ENCODE peak calls at places on chromosomes 2 and 18, in six cellular contexts. H, F, I, J, P and C are unnamed samples.

GRCh38 chr2:106192752-106193490 is 1.2 kb downstream of the UXS1 start:
- DNase-seq in H (peak; percentile 79), F (no peak), I (peak; percentile 89), J (peak; percentile 49), P (no peak), C (peak; percentile 72)

GRCh38 chr18:22930089-22930713 is 2.9 kb upstream of the RBBP8 start:
- DNase-seq in H (peak; percentile 57), F (peak; percentile 54), I (peak; percentile 83), J (peak; percentile 57), P (no peak), C (peak; percentile 89)

GRCh38 chr2:40173276-40173675 is 278.6 kb downstream of the SLC8A1 start:
- DNase-seq in H (peak; percentile 24), F (no peak), I (peak; percentile 40), J (no peak), P (no peak), C (peak; percentile 52)

GRCh38 chr18:26480897-26481795 is 67.2 kb downstream of the KCTD1 start:
- DNase-seq in H (peak; percentile 99), F (no peak), I (peak; percentile 94), J (no peak), P (no peak), C (peak; percentile 81)

GRCh38 chr2:170396799-170397459 is 219.0 kb downstream of the MYO3B start:
- DNase-seq in H (no peak), F (no peak), I (peak; percentile 37), J (peak; percentile 15), P (no peak), C (peak; percentile 41)

GRCh38 chr2:110120171-110121051 is 4.8 kb upstream of the MALL start:
- DNase-seq in H (peak; percentile 24), F (no peak), I (peak; percentile 16), J (no peak), P (no peak), C (no peak)

GRCh38 chr2:669323-669722 is 7.9 kb downstream of the TMEM18 start:
- DNase-seq in H (peak; percentile 71), F (no peak), I (peak; percentile 38), J (no peak), P (no peak), C (no peak)

GRCh38 chr2:46460241-46460921 is 19.0 kb upstream of the TMEM247 start:
- DNase-seq in H (no peak), F (no peak), I (no peak), J (peak; percentile 38), P (no peak), C (no peak)

GRCh38 chr18:35522130-35522959 is 24.6 kb upstream of the INO80C start:
- DNase-seq in H (no peak), F (no peak), I (no peak), J (no peak), P (no peak), C (no peak)

GRCh38 chr2:176160251-176161040 is 3.3 kb downstream of the HOXD3 start:
- DNase-seq in H (peak; percentile 81), F (no peak), I (no peak), J (no peak), P (no peak), C (no peak)

GRCh38 chr2:241538838-241539615 is 19.5 kb upstream of the BOK start:
- DNase-seq in H (no peak), F (no peak), I (no peak), J (no peak), P (no peak), C (no peak)

GRCh38 chr2:210459925-210460862 is 16.4 kb downstream of the LANCL1 start:
- DNase-seq in H (no peak), F (no peak), I (no peak), J (no peak), P (no peak), C (no peak)

DNA sequence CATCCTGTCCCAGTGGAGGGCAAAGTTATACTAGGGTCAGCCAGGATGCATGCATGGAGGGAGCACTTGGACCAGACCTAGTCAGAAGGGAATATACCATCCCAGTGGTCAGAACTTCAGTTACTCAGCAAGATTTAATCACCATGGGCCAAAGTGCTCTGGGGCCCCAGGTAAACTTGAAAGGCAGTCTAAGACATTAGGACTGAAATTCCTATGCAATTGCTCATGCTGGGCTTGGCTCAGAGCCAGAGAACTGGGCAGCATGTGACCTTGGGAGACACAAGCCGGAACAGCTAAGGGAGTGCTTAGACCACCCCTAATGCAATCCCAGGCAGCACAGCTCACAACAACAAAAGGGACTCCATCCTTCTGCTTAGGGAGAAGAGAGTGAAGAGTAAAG is 401.3 kb downstream of the KCNJ3 start:
- DNase-seq in H (peak; percentile 0), F (no peak), I (no peak), J (no peak), P (peak; percentile 56), C (no peak)
- H3K9me3 ChIP-seq in H (no peaks in the 10 kb centered on the region), F (no peaks in the 10 kb centered on the region), I (no peaks in the 10 kb centered on the region), J (no peaks in the 10 kb centered on the region), P (peaks cover 13% of the 10 kb centered on the region), C (peaks cover 3% of the 10 kb centered on the region)

DNA sequence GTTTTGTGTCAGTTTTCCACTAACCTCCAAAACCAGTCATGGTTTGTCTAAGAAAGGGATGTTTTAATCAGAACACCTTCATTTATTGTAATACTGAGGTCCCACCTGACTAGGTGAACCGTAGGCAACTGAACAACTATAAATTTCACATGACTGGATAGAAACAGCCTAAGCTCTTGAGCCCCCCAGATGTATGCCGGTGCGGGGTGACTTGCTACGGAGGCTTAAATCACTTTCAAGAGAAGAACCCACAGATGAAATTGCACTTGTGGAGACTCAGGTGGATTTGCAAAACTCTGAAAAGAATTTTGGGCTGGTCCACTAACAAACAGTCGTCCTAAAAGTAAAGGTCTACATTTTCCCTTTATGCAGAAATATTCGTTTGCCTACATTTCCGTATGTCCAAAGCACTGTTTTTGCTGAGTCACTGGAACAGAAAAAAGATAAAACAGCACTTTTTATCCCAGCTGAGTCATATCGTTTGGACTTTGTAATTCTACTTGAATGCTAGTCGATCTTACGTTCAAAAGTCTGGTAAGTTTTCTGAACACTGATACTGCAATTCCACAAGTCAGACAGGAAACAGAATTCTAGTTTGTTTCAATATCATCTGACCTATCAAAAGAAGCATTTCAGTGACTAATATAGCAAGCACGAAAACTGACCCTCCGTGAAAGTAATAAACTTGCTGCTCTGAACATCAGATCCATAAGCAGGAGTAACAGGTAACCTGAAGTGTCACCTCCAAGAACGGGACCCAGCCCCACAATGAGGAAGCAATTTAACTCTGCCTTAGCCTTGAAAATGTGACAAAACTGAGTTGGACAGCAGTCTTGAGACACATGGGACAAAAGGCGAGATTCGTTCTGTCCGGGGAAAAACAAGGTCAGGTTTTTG is 18.1 kb downstream of the ZNF516 start:
- DNase-seq in H (peak; percentile 96), F (no peak), I (peak; percentile 91), J (no peak), P (no peak), C (peak; percentile 90)
- H3K9ac ChIP-seq in H (peak overlapping the region; percentile 41), F (no peak overlapping the region), I (peak overlapping the region; percentile 73), J (peak overlapping the region; percentile 39), P (no peak overlapping the region), C (peak overlapping the region; percentile 89)

GRCh38 chr2:33141476-33141875 is 194.7 kb downstream of the LTBP1 start:
- DNase-seq in H (no peak), F (no peak), I (no peak), J (no peak), P (no peak), C (no peak)

GRCh38 chr2:33145459-33145858 is 198.7 kb downstream of the LTBP1 start:
- DNase-seq in H (no peak), F (no peak), I (peak; percentile 85), J (no peak), P (no peak), C (peak; percentile 77)

GRCh38 chr2:33142874-33143273 is 196.1 kb downstream of the LTBP1 start:
- DNase-seq in H (no peak), F (no peak), I (no peak), J (no peak), P (no peak), C (no peak)

GRCh38 chr2:33146112-33146511 is 199.4 kb downstream of the LTBP1 start:
- DNase-seq in H (peak; percentile 54), F (no peak), I (peak; percentile 79), J (no peak), P (no peak), C (peak; percentile 53)

GRCh38 chr2:33144243-33144642 is 197.5 kb downstream of the LTBP1 start:
- DNase-seq in H (peak; percentile 64), F (no peak), I (no peak), J (no peak), P (no peak), C (no peak)
- H3K4me1 ChIP-seq in H (peaks cover 9% of the 10 kb centered on the region), F (no peaks in the 10 kb centered on the region), I (peaks cover 44% of the 10 kb centered on the region), J (peaks cover 28% of the 10 kb centered on the region), P (peaks cover 4% of the 10 kb centered on the region), C (peaks cover 20% of the 10 kb centered on the region)

DNA sequence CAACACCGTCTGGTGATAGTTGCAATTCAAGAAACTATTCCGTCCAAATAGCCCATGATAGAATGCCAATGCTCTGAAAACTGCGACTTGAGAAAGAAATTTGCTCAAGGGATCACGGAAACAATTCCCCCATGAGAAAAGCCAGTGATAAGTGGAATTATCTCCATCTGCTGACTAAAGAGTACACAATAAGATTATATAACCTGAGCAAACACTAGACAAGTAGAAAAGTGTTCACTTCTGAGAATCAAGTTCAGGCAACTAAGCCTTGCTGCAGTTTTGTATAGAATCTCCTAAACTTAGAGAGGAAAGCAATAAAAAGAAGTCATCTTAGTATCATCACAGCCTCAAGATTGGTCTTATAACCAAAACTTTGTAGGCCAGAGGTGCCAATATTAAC is 336.3 kb upstream of the NRXN1 start:
- DNase-seq in H (no peak), F (no peak), I (no peak), J (no peak), P (no peak), C (no peak)
- H3K9me3 ChIP-seq in H (no peaks in the 10 kb centered on the region), F (no peaks in the 10 kb centered on the region), I (peaks cover 3% of the 10 kb centered on the region), J (no peaks in the 10 kb centered on the region), P (no peaks in the 10 kb centered on the region), C (no peaks in the 10 kb centered on the region)

DNA sequence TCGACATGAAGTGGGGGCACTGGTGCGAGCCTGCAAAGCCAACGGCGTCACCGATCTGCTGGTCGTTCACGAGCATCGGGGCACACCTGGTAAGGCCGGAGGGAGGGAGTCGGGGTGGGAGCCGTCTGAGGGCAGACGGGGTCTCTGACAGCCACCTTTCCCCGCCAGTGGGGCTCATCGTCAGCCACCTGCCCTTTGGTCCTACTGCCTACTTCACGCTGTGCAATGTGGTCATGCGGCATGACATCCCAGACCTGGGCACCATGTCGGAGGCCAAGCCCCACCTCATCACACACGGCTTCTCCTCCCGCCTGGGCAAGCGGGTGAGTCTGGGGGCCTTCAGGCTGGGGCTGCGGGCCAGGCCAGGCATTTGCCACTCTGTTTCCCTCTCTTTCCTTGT is 2.9 kb downstream of the IMP4 start:
- DNase-seq in H (no peak), F (no peak), I (no peak), J (no peak), P (no peak), C (no peak)
- H3K9ac ChIP-seq in H (no peak overlapping the region), F (no peak overlapping the region), I (no peak overlapping the region), J (no peak overlapping the region), P (no peak overlapping the region), C (no peak overlapping the region)

DNA sequence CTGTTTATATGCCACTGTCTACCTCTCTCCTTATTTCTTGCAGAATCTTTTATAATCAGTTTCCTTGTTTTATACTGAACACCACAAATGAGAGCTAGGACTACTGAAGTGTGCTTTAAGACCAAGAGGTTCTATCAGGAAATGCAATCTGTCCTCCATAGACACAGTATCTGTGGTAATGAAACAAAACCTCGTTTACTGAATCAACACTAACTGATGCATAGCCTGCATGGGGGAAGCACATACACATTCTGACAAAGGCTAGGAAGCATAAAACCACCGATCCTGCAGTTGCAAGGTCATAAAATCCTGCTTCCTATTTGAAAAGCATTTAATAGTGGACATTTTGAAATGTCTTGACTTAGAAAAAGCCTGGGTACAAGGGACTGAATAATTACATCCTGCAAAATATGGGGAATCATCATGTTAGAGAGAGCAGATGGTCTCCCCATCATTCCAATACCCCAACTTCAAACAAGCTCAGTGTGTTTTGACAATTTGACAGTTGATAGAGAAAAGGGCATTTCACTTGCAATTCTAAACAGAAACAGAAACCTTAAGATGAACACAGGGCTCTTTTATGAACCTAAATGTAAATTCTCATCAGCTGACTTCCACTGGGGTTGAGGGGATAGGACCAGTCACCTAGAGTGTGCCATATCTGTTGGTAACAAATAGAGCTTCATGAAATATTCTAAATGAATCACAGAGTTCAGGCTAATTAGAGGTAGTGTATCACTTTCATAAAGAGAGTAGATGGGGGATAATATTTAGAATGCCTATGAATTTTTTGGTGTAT is 1845.6 kb upstream of the PIK3C3 start:
- DNase-seq in H (no peak), F (no peak), I (no peak), J (no peak), P (no peak), C (no peak)
- H3K4me1 ChIP-seq in H (no peaks in the 10 kb centered on the region), F (peaks cover 3% of the 10 kb centered on the region), I (no peaks in the 10 kb centered on the region), J (no peaks in the 10 kb centered on the region), P (no peaks in the 10 kb centered on the region), C (no peaks in the 10 kb centered on the region)